ENCODE peak calls at places on chromosomes 3 and 15, in eight cellular contexts. K is sigmoid colon, B is fibroblast of pulmonary artery, G is activated B cell treated with CpG ODN at 0.5 μM for 24 hours, D is RWPE2, S is HFF-Myc, A is OCI-LY7, V is epithelial cell of esophagus. Q is an unnamed sample.

GRCh38 chr3:45134758-45135521 is 11.2 kb downstream of the CDCP1 start:
- DNase-seq in V (no peak), S (no peak), D (no peak), A (no peak), G (no peak), K (no peak), B (peak), Q (no peak)

GRCh38 chr15:99426431-99427105 is 139.2 kb upstream of the MEF2A start:
- DNase-seq in G (no peak), K (peak), D (peak), S (no peak), B (no peak), A (no peak), V (no peak), Q (no peak)

GRCh38 chr15:38558714-38559059 is 5.9 kb downstream of the RASGRP1 start:
- DNase-seq in S (no peak), D (no peak), K (no peak), G (no peak), A (no peak), V (peak), B (peak), Q (no peak)

GRCh38 chr15:52563499-52564060 is 5.2 kb downstream of the ARPP19 start:
- DNase-seq in A (no peak), V (no peak), S (no peak), D (no peak), G (no peak), B (no peak), K (no peak), Q (no peak)

GRCh38 chr3:29577250-29577649 is 296.4 kb downstream of the RBMS3 start:
- DNase-seq in V (no peak), B (no peak), D (no peak), G (no peak), A (no peak), K (no peak), S (no peak), Q (no peak)

GRCh38 chr3:184177331-184177731 is 2.7 kb downstream of the AP2M1 start:
- DNase-seq in V (no peak), D (no peak), G (no peak), K (no peak), B (peak), S (no peak), A (no peak), Q (no peak)

GRCh38 chr3:71537211-71537611 is 46.3 kb downstream of the FOXP1 start:
- DNase-seq in D (peak), G (no peak), S (peak), K (no peak), V (peak), B (peak), A (no peak), Q (no peak)

GRCh38 chr3:131543714-131544113 is 40.9 kb upstream of the MRPL3 start:
- DNase-seq in D (no peak), V (peak), G (no peak), S (peak), B (peak), A (no peak), K (peak), Q (no peak)

GRCh38 chr3:168094877-168095610 is 680 bp downstream of the GOLIM4 start:
- DNase-seq in D (peak), A (peak), K (peak), V (peak), S (peak), G (peak), B (peak), Q (peak)
- TF ChIP-seq CTCF in D (no peak), A (peak), K (peak), V (peak), S (no peak), G (no peak), B (peak), Q (no peak)

GRCh38 chr3:177055557-177056290 is 141.6 kb downstream of the TBL1XR1 start:
- DNase-seq in S (no peak), D (no peak), G (no peak), V (no peak), A (no peak), K (no peak), B (no peak), Q (no peak)

GRCh38 chr3:177058647-177059046 is 138.6 kb downstream of the TBL1XR1 start:
- DNase-seq in B (no peak), A (no peak), V (no peak), G (no peak), S (no peak), K (no peak), D (no peak), Q (no peak)

GRCh38 chr3:177060492-177060891 is 136.8 kb downstream of the TBL1XR1 start:
- DNase-seq in G (no peak), D (no peak), V (no peak), K (no peak), B (no peak), A (peak), S (no peak), Q (no peak)

GRCh38 chr3:177057768-177058167 is 139.5 kb downstream of the TBL1XR1 start:
- DNase-seq in V (peak), K (no peak), B (no peak), A (peak), S (no peak), G (no peak), D (no peak), Q (peak)

GRCh38 chr3:177056927-177057326 is 140.4 kb downstream of the TBL1XR1 start:
- DNase-seq in S (no peak), G (no peak), A (no peak), D (no peak), B (no peak), V (no peak), K (no peak), Q (no peak)
- TF ChIP-seq CTCF in S (no peak), G (no peak), A (no peak), D (no peak), B (no peak), V (no peak), K (no peak), Q (no peak)

GRCh38 chr3:128112406-128112968 is 11.1 kb downstream of the RUVBL1 start:
- DNase-seq in A (peak), B (peak), K (no peak), D (no peak), S (peak), G (no peak), V (peak), Q (no peak)
- TF ChIP-seq CTCF in A (no peak), B (peak), K (no peak), D (peak), S (no peak), G (no peak), V (no peak), Q (no peak)

DNA sequence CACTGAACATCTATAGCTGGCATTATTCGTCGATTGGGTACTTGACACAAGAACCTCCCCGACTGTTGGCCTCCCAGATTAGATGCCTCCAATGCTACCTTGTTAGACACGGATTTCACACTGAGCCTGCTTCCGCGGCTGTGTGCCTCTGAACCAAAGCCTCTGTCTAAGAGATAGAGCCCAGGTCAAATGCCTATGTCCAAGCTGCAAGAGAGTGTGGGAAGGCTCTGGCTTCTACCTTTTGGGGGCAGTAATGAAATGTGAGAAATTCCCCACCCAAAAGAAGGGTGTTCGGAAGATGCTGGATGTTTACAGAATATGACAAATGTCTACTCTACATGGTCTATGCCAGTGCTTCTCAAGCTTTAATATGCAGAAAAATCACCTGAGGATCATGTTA is 2.0 kb upstream of the RPUSD2 start:
- DNase-seq in G (no peak), B (peak), D (no peak), A (peak), K (no peak), S (no peak), V (no peak), Q (no peak)
- TF ChIP-seq CTCF in G (no peak), B (peak), D (peak), A (peak), K (no peak), S (peak), V (no peak), Q (peak)

GRCh38 chr15:78076231-78077052 is 1.1 kb downstream of the TBC1D2B start:
- DNase-seq in S (no peak), G (no peak), B (no peak), K (peak), D (no peak), V (no peak), A (no peak), Q (no peak)
- TF ChIP-seq CTCF in S (peak), G (no peak), B (peak), K (no peak), D (peak), V (no peak), A (peak), Q (no peak)

GRCh38 chr15:56814429-56814828 is 81.1 kb upstream of the ZNF280D start:
- DNase-seq in B (no peak), A (no peak), V (no peak), K (no peak), D (no peak), S (no peak), G (no peak), Q (no peak)
- TF ChIP-seq CTCF in B (no peak), A (no peak), V (no peak), K (no peak), D (no peak), S (no peak), G (no peak), Q (no peak)

DNA sequence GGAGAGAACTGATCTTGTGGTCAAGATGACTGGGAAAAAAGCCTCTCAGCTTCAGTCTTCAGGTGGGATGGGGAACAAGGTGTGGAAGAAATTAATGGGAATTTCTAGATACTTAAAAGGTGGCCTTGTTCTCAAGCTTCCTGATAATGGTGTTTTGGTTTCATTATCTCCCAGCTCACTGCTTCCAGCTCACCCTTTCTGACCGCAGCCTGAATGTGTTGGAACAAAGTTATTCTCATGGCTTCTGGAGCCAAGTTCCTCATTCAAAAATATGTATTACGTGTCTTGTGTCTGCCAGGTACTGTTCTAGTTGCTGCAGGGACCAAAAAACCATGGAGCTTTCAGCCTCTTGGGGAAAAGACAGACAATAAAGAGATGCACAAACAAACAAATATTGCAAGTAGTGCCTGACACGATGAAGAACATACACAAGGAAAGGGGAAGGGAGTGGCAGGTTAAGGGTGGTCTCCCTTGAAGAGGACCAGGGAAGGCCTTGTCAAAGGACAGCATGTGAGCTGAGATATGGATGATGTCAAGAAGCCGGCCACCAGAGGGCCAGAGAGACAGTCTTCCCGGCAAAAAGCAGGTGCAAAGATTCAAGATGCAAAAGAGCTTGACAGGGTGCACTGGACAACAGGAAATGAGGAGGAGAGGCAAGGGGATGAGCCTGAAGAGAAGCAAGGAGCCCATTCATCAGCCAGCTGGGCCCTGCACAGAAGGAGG is 35.5 kb downstream of the ARRDC4 start:
- DNase-seq in D (no peak), A (peak), G (no peak), B (no peak), S (no peak), K (peak), V (peak), Q (no peak)
- TF ChIP-seq CTCF in D (peak), A (peak), G (no peak), B (no peak), S (peak), K (peak), V (peak), Q (peak)